ENCODE peak calls at places on chromosomes 16 and 17, in seven cellular contexts. O is HepG2, Y is A549, J is transverse colon, D is SK-N-SH, P is stomach, I is sigmoid colon. H is an unnamed sample.

GRCh38 chr16:46897471-46897870 is 13.3 kb downstream of the GPT2 start:
- DNase-seq in J (no peak), D (no peak), P (no peak), O (no peak), I (no peak), Y (no peak), H (no peak)

GRCh38 chr17:9169116-9169515 is 147.8 kb downstream of the NTN1 start:
- DNase-seq in P (no peak), J (no peak), D (no peak), I (no peak), O (no peak), Y (no peak), H (no peak)

GRCh38 chr16:1960665-1961630 is 1.6 kb downstream of the NDUFB10 start:
- DNase-seq in D (no peak), J (no peak), O (peak; percentile 53), P (no peak), Y (no peak), I (no peak), H (no peak)

GRCh38 chr16:70250748-70251650 is 741 bp downstream of the EXOSC6 start:
- DNase-seq in Y (peak; percentile 50), D (peak; percentile 76), I (no peak), P (peak; percentile 52), J (peak; percentile 51), O (peak; percentile 53), H (no peak)

GRCh38 chr17:56598471-56598870 is 5.0 kb downstream of the NOG start:
- DNase-seq in J (no peak), Y (no peak), I (no peak), O (no peak), D (no peak), P (no peak), H (no peak)

GRCh38 chr17:75684924-75685323 is 17.8 kb downstream of the SAP30BP start:
- DNase-seq in J (peak; percentile 63), O (no peak), D (no peak), P (peak; percentile 58), I (peak; percentile 53), Y (no peak), H (peak; percentile 27)

GRCh38 chr17:77497578-77497934 is 356.8 kb downstream of the SEC14L1 start:
- DNase-seq in J (peak; percentile 4), I (peak; percentile 63), Y (no peak), P (no peak), O (no peak), D (peak; percentile 33), H (peak; percentile 11)

GRCh38 chr16:67967183-67967955 is 1.1 kb downstream of the SLC12A4 start:
- DNase-seq in Y (no peak), P (no peak), J (no peak), D (no peak), O (no peak), I (no peak), H (no peak)

GRCh38 chr17:64773836-64774761 is 112.0 kb upstream of the SMURF2 start:
- DNase-seq in Y (peak; percentile 95), I (no peak), O (peak; percentile 91), D (peak; percentile 71), J (peak; percentile 90), P (peak; percentile 85), H (no peak)

GRCh38 chr17:73703917-73704316 is 59.7 kb upstream of the SDK2 start:
- DNase-seq in J (no peak), I (no peak), P (no peak), D (no peak), Y (no peak), O (no peak), H (no peak)

GRCh38 chr16:86643661-86644060 is 65.3 kb downstream of the FOXL1 start:
- DNase-seq in O (no peak), Y (no peak), D (no peak), J (no peak), P (no peak), I (no peak), H (no peak)

GRCh38 chr16:85571813-85572619 is 41.1 kb upstream of the GSE1 start:
- DNase-seq in D (no peak), O (no peak), I (no peak), P (no peak), J (peak; percentile 54), Y (no peak), H (no peak)

GRCh38 chr16:85574672-85575475 is 38.2 kb upstream of the GSE1 start:
- DNase-seq in I (no peak), P (peak; percentile 53), D (peak; percentile 65), Y (no peak), J (no peak), O (no peak), H (no peak)

GRCh38 chr16:85575910-85576309 is 37.2 kb upstream of the GSE1 start:
- DNase-seq in I (no peak), D (no peak), P (no peak), O (no peak), Y (no peak), J (no peak), H (no peak)

GRCh38 chr16:85573045-85573695 is 40.0 kb upstream of the GSE1 start:
- DNase-seq in I (no peak), O (no peak), J (no peak), P (no peak), D (no peak), Y (no peak), H (no peak)

DNA sequence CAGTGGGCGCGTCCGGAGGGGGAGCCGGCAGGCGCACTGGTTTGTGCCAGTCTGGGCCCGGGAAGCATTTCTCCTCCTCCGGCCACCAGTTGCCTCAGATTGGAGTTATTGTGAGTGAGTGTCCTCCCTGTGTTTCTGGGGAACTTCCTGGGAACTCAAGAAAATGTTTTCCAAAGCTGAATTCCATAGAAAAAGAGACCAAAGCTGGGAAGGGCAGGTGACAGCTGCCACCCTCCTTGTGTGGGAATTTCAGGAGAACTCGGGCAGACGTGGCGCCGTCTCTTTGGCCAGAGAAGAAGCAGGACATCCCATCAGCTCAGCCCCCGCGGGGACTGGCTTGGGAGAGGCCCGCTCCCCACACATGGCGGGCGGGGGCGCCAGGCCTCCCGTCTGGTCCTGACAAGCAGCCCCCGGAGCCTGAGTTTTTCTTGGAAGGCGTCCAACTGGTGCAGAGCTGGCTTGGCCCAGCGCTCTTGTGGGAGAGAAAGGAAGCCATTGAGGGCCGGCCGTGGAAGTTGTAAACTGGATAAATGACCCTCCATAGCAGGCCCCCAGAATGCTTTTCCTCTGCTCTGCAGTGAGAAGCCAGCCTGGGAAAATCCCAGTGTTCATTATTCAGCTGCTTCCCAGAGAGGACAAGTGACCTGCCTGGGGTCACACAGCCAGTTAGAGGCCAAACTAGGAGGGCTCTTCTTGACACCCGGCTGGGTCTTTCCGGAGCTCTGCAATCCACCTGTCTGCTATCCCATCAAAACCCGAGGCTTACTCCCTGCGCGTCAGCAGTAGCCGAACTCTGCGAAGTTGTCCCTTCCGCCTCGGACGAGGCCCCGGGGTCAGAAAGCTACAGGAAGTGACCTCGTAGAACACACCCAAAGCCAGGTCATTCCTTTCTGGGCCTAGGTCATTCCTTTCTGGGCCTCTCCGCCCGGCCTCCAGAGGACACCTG is 39.2 kb upstream of the GSE1 start:
- DNase-seq in P (no peak), Y (no peak), I (peak; percentile 90), D (peak; percentile 93), J (no peak), O (no peak), H (no peak)
- TF ChIP-seq EP300 in P (no peak), Y (no peak), I (no peak), D (peak; percentile 66), J (peak; percentile 2), O (no peak), H (no peak)

GRCh38 chr16:87984868-87985267 is 33.6 kb downstream of the BANP start:
- DNase-seq in D (no peak), Y (no peak), O (no peak), J (no peak), I (peak; percentile 46), P (no peak), H (no peak)
- H3K27ac ChIP-seq in D (no peak overlapping the region), Y (no peak overlapping the region), O (no peak overlapping the region), J (no peak overlapping the region), I (no peak overlapping the region), P (no peak overlapping the region), H (no peak overlapping the region)

DNA sequence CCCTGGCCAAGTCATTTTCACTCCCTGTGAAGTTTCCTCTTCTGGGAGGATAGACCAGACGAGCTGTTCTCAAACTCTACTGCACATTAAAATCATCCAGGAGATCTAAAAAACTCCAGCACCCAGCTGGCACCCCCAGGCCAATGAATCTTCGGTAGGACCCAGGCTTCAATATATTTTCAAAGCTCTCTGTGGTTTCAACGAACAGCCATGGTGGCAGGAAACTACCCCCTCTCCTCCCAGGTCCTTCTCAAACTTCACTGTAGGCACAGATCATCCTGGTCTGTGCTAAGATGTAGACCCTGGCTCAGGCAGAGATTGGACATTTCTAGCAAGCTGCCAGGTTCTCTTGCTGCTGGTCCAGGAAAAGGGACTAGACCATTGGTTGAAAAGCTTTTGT is 38.7 kb upstream of the GRIN2A start:
- DNase-seq in I (no peak), P (no peak), J (no peak), Y (no peak), D (no peak), O (no peak), H (no peak)
- H3K4me3 ChIP-seq in I (no peak overlapping the region), P (no peak overlapping the region), J (no peak overlapping the region), Y (no peak overlapping the region), D (no peak overlapping the region), O (no peak overlapping the region), H (no peak overlapping the region)

GRCh38 chr16:56640076-56640475 is 1.6 kb downstream of the MT1A start:
- DNase-seq in I (no peak), J (no peak), D (no peak), Y (no peak), O (no peak), P (no peak), H (no peak)

GRCh38 chr16:56635441-56635967 is 3.0 kb upstream of the MT1A start:
- DNase-seq in P (no peak), Y (no peak), O (no peak), J (no peak), I (no peak), D (peak; percentile 55), H (no peak)

GRCh38 chr16:56639045-56639444 is 579 bp downstream of the MT1A start:
- DNase-seq in P (no peak), J (no peak), O (no peak), Y (no peak), I (no peak), D (no peak), H (no peak)

GRCh38 chr16:56636616-56637413 is 1.7 kb upstream of the MT1A start:
- DNase-seq in D (no peak), O (no peak), I (no peak), P (no peak), J (no peak), Y (no peak), H (no peak)

DNA sequence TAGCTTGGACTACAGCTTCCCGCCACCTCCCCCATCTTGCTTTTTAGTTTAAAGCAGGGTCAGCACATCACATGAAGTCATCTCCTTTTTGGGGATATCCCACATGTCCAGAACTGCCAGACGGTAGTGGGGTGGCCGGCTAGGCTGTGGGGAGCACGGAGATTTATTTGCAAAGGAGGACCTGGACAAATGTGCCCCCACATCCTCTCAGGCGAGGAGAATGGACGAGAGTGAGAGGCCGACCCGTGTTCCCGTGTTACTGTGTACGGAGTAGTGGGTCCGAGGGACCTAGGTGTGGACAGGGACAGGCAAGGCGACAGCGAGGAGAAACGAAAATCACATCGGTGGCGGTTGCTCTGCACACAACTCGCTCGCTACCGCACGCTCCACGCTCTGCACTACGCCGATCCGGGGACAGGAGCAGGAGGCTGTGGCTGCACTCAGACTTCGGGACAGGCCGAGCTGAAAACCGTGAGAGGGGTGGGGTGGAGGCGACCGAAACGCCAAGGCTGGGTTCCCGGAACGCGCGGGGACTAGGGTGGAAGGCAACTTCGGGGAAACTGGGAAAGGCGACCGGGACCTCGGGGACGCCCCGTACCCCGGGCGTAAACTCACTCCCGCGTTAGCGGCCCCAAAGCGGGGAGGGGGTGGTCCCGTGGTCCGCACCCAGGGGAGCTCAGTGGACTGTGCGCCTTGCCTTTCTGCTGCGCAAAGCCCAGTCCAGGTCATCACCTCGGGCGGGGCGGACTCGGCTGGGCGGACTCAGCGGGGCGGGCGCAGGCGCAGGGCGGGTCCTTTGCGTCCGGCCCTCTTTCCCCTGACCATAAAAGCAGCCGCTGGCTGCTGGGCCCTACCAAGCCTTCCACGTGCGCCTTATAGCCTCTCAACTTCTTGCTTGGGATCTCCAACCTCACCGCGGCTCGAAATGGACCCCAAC is at the start of gene MT1A:
- DNase-seq in Y (peak; percentile 23), J (peak; percentile 82), D (peak; percentile 74), P (peak; percentile 87), I (peak; percentile 87), O (peak; percentile 29), H (peak; percentile 61)
- TF ChIP-seq EP300 in Y (no peak), J (peak; percentile 61), D (no peak), P (peak; percentile 16), I (no peak), O (no peak), H (peak; percentile 65)